ENCODE peak calls at places on chromosomes 6 and 20, in seven cellular contexts. One of them, this sample, is unnamed.

GRCh38 chr6:30767158-30767943 is 23.0 kb upstream of the IER3 start:
- DNase-seq in cardiac fibroblast: no peak
- DNase-seq in T-helper 1 cell: no peak
- DNase-seq in EL: no peak
- DNase-seq in neural progenitor cell: no peak
- DNase-seq in AG10803: no peak
- DNase-seq in endothelial cell: no peak
- DNase-seq in this sample: no peak

GRCh38 chr6:26175428-26176181 is 88.4 kb downstream of the HFE start:
- DNase-seq in cardiac fibroblast: peak; percentile 88
- DNase-seq in T-helper 1 cell: no peak
- DNase-seq in AG10803: peak; percentile 77
- DNase-seq in endothelial cell: peak; percentile 53
- DNase-seq in neural progenitor cell: peak; percentile 67
- DNase-seq in EL: peak; percentile 69
- DNase-seq in this sample: peak; percentile 44

GRCh38 chr20:25040438-25040831 is 17.5 kb downstream of the ACSS1 start:
- DNase-seq in neural progenitor cell: no peak
- DNase-seq in cardiac fibroblast: peak; percentile 66
- DNase-seq in AG10803: peak; percentile 86
- DNase-seq in endothelial cell: no peak
- DNase-seq in T-helper 1 cell: no peak
- DNase-seq in EL: peak; percentile 41
- DNase-seq in this sample: no peak

GRCh38 chr20:4688342-4688741 is 33.4 kb upstream of the PRND start:
- DNase-seq in neural progenitor cell: no peak
- DNase-seq in cardiac fibroblast: no peak
- DNase-seq in T-helper 1 cell: no peak
- DNase-seq in EL: no peak
- DNase-seq in AG10803: no peak
- DNase-seq in endothelial cell: no peak
- DNase-seq in this sample: no peak

GRCh38 chr20:59564171-59564570 is 40.2 kb upstream of the PHACTR3 start:
- DNase-seq in cardiac fibroblast: no peak
- DNase-seq in T-helper 1 cell: no peak
- DNase-seq in EL: no peak
- DNase-seq in endothelial cell: no peak
- DNase-seq in AG10803: no peak
- DNase-seq in neural progenitor cell: no peak
- DNase-seq in this sample: peak; percentile 4

GRCh38 chr20:44098256-44098630 is 88.7 kb downstream of the JPH2 start:
- DNase-seq in T-helper 1 cell: no peak
- DNase-seq in endothelial cell: no peak
- DNase-seq in neural progenitor cell: no peak
- DNase-seq in AG10803: no peak
- DNase-seq in EL: no peak
- DNase-seq in cardiac fibroblast: no peak
- DNase-seq in this sample: no peak

GRCh38 chr6:10305740-10306423 is 109.0 kb downstream of the TFAP2A start:
- DNase-seq in AG10803: no peak
- DNase-seq in endothelial cell: no peak
- DNase-seq in EL: peak; percentile 14
- DNase-seq in cardiac fibroblast: no peak
- DNase-seq in T-helper 1 cell: no peak
- DNase-seq in neural progenitor cell: no peak
- DNase-seq in this sample: no peak

GRCh38 chr20:62818592-62819493 is 2.0 kb downstream of the COL9A3 start:
- DNase-seq in AG10803: no peak
- DNase-seq in EL: peak; percentile 61
- DNase-seq in T-helper 1 cell: no peak
- DNase-seq in cardiac fibroblast: peak; percentile 57
- DNase-seq in endothelial cell: no peak
- DNase-seq in neural progenitor cell: no peak
- DNase-seq in this sample: no peak

This sample was measured in HEK293T.